ENCODE peak calls at places on chromosomes 1 and 21, in four cellular contexts. L is EL; M is hepatic stellate cell; I is stimulated activated CD8-positive, alpha-beta memory T cell treated with anti-CD3 and anti-CD28 coated beads, Interleukin-2, amount 100 ng/mL, for 48 hours. C is an unnamed sample.
A peak's percentile ranks its signal among the peaks of the same experiment; 100 is the strongest.

GRCh38 chr1:4716406-4716805 is 62.0 kb downstream of the AJAP1 start:
- DNase-seq in L (no peak), M (no peak), I (no peak), C (no peak)

GRCh38 chr1:92538048-92538412 is 51.3 kb upstream of the GFI1 start:
- DNase-seq in L (peak; percentile 15), M (no peak), I (no peak), C (no peak)

GRCh38 chr1:92691937-92692336 is 93.0 kb downstream of the EVI5 start:
- DNase-seq in L (no peak), M (no peak), I (no peak), C (no peak)

GRCh38 chr21:41431788-41432548 is 5.9 kb downstream of the MX1 start:
- DNase-seq in L (no peak), M (no peak), I (no peak), C (peak; percentile 27)

GRCh38 chr1:46446646-46447498 is 42.8 kb upstream of the DMBX1 start:
- DNase-seq in L (peak; percentile 63), M (peak; percentile 76), I (peak; percentile 74), C (peak; percentile 43)

GRCh38 chr1:155871390-155871789 is 12.0 kb downstream of the SYT11 start:
- DNase-seq in L (no peak), M (no peak), I (no peak), C (no peak)

GRCh38 chr1:209406111-209406654 is 177.3 kb upstream of the CAMK1G start:
- DNase-seq in L (peak; percentile 36), M (no peak), I (no peak), C (no peak)

GRCh38 chr1:96722161-96722908 is 751 bp downstream of the PTBP2 start:
- DNase-seq in L (peak; percentile 62), M (peak; percentile 64), I (peak; percentile 26), C (peak; percentile 56)

GRCh38 chr1:54500030-54500389 is 48.0 kb upstream of the ACOT11 start:
- DNase-seq in L (no peak), M (no peak), I (no peak), C (no peak)

GRCh38 chr1:233025156-233025555 is 74.7 kb downstream of the NTPCR start:
- DNase-seq in L (peak; percentile 30), M (no peak), I (no peak), C (no peak)

GRCh38 chr1:1244192-1244811 is 2.2 kb downstream of the C1QTNF12 start:
- DNase-seq in L (no peak), M (no peak), I (no peak), C (no peak)

GRCh38 chr1:111242805-111243523 is 15.5 kb downstream of the CHI3L2 start:
- DNase-seq in L (no peak), M (no peak), I (no peak), C (no peak)

GRCh38 chr1:34825455-34826081 is 32.8 kb downstream of the GJA4 start:
- DNase-seq in L (no peak), M (no peak), I (no peak), C (no peak)

GRCh38 chr1:95113684-95114083 is 3.5 kb upstream of the TLCD4 start:
- DNase-seq in L (no peak), M (no peak), I (no peak), C (no peak)

GRCh38 chr1:153963850-153964331 is 554 bp upstream of the SLC39A1 start:
- DNase-seq in L (peak; percentile 78), M (no peak), I (no peak), C (no peak)

GRCh38 chr1:44631333-44631646 is 43.0 kb downstream of the TMEM53 start:
- DNase-seq in L (no peak), M (no peak), I (no peak), C (no peak)

GRCh38 chr1:86016076-86016746 is 140.4 kb downstream of the COL24A1 start:
- DNase-seq in L (no peak), M (no peak), I (no peak), C (no peak)

GRCh38 chr1:32101233-32101681 is 6.6 kb upstream of the KPNA6 start:
- DNase-seq in L (peak; percentile 81), M (peak; percentile 72), I (no peak), C (no peak)

GRCh38 chr1:68213843-68214242 is 18.5 kb downstream of the WLS start:
- DNase-seq in L (peak; percentile 52), M (no peak), I (no peak), C (no peak)

GRCh38 chr1:63730211-63730610 is 43.6 kb upstream of the ROR1 start:
- DNase-seq in L (peak; percentile 21), M (no peak), I (no peak), C (no peak)